ENCODE peak calls at places on chromosomes 1 and 21, in six cellular contexts. G is naive thymus-derived CD4-positive, alpha-beta T cell; D is right lobe of liver; T is CD4-positive, CD25-positive, alpha-beta regulatory T cell; L is psoas muscle; U is IMR-90. A is an unnamed sample.

GRCh38 chr1:109241344-109241743 is 8.0 kb upstream of the CELSR2 start:
- ATAC-seq in T (no peak), U (no peak), L (no peak), D (peak; percentile 23), G (no peak), A (no peak)

GRCh38 chr1:154895779-154896178 is 25.7 kb upstream of the KCNN3 start:
- ATAC-seq in D (no peak), L (no peak), G (no peak), T (no peak), U (peak; percentile 11), A (no peak)

GRCh38 chr1:205355054-205355453 is 1.7 kb downstream of the KLHDC8A start:
- ATAC-seq in L (no peak), T (no peak), D (no peak), G (no peak), U (no peak), A (no peak)

GRCh38 chr1:192814805-192815204 is 6.0 kb downstream of the RGS2 start:
- ATAC-seq in T (no peak), L (no peak), G (peak; percentile 55), D (no peak), U (no peak), A (no peak)

GRCh38 chr1:31400393-31400792 is 12.6 kb upstream of the SERINC2 start:
- ATAC-seq in L (no peak), G (no peak), D (no peak), T (no peak), U (peak; percentile 22), A (no peak)

GRCh38 chr21:43653626-43654025 is 5.7 kb downstream of the HSF2BP start:
- ATAC-seq in L (no peak), D (no peak), U (no peak), T (no peak), G (no peak), A (no peak)

GRCh38 chr1:119631433-119632102 is 16.5 kb downstream of the ZNF697 start:
- ATAC-seq in D (peak; percentile 96), U (peak; percentile 77), G (peak; percentile 22), T (no peak), L (peak; percentile 92), A (peak; percentile 88)

GRCh38 chr1:89609781-89610456 is 23.0 kb upstream of the LRRC8C start:
- ATAC-seq in T (no peak), L (no peak), G (no peak), U (no peak), D (no peak), A (no peak)

GRCh38 chr1:212727386-212728181 is 27.9 kb upstream of the BATF3 start:
- ATAC-seq in U (no peak), G (peak; percentile 70), L (no peak), D (no peak), T (no peak), A (no peak)

GRCh38 chr1:240046000-240046399 is 45.7 kb upstream of the FMN2 start:
- ATAC-seq in U (no peak), L (no peak), D (no peak), G (no peak), T (no peak), A (no peak)

GRCh38 chr1:220335668-220336067 is 63.4 kb upstream of the RAB3GAP2 start:
- ATAC-seq in D (no peak), T (no peak), U (no peak), G (no peak), L (no peak), A (no peak)

GRCh38 chr1:85406887-85407593 is 57.9 kb downstream of the DDAH1 start:
- ATAC-seq in U (peak; percentile 93), G (no peak), L (peak; percentile 79), D (peak; percentile 97), T (no peak), A (peak; percentile 78)

DNA sequence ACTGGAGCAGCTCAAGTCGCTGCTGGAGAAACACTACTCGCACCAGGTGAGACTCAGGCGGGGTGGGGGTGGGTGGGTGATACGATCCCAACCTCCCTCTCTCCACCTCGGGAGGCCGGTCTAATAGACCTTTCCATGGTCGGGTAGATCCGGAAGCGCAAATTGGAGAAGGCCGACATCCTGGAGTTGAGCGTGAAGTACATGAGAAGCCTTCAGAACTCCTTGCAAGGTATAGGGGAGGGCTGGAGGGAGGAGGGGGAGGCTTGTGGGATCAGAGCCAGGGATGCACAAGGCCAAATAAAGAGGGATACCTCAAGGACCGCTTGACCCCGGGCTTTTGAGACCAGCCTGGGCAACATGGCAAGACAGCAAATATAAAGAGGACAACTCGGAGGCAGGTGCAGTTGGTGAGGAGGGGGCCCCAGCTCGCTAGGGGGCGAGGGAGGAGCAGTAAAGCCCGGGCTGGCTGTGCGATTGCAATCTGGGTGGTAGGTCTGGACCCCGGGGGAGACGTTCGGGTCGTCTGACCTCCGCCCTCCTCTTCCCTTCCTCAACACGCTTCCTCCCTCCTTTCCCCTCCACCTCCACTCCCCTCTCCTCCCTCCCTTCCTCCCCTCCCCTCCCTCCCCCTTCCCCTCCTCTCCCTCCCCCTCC is 549 bp downstream of the HES3 start:
- ATAC-seq in G (no peak), D (no peak), T (no peak), U (no peak), L (no peak), A (no peak)
- H3K27me3 ChIP-seq in G (peaks cover 20% of the 10 kb centered on the region), D (peaks cover 41% of the 10 kb centered on the region), T (peaks cover 24% of the 10 kb centered on the region), U (peaks cover 67% of the 10 kb centered on the region), L (peaks cover 90% of the 10 kb centered on the region), A (peaks cover 100% of the 10 kb centered on the region)

GRCh38 chr1:14946011-14946359 is 207.6 kb upstream of the TMEM51 start:
- ATAC-seq in D (no peak), U (no peak), T (no peak), L (no peak), G (no peak), A (no peak)

GRCh38 chr1:14947421-14947820 is 206.1 kb upstream of the TMEM51 start:
- ATAC-seq in L (no peak), T (no peak), U (no peak), D (no peak), G (no peak), A (no peak)

GRCh38 chr1:14945132-14946010 is 208.2 kb upstream of the TMEM51 start:
- ATAC-seq in G (no peak), L (peak; percentile 41), U (peak; percentile 82), T (no peak), D (peak; percentile 58), A (peak; percentile 88)

GRCh38 chr1:14948112-14948652 is 205.4 kb upstream of the TMEM51 start:
- ATAC-seq in U (no peak), T (no peak), G (no peak), D (no peak), L (no peak), A (no peak)

GRCh38 chr1:14946567-14947285 is 206.8 kb upstream of the TMEM51 start:
- ATAC-seq in L (no peak), T (no peak), U (peak; percentile 28), D (peak; percentile 18), G (no peak), A (peak; percentile 35)
- H3K4me3 ChIP-seq in L (no peak overlapping the region), T (no peak overlapping the region), U (peak overlapping the region; percentile 35), D (no peak overlapping the region), G (no peak overlapping the region), A (no peak overlapping the region)

GRCh38 chr1:19665456-19666138 is 922 bp downstream of the HTR6 start:
- ATAC-seq in T (no peak), G (no peak), D (no peak), L (no peak), U (no peak), A (no peak)

GRCh38 chr1:19666139-19666465 is 1.4 kb downstream of the HTR6 start:
- ATAC-seq in T (no peak), U (no peak), L (no peak), D (no peak), G (no peak), A (no peak)

GRCh38 chr1:19672237-19672636 is 7.6 kb downstream of the HTR6 start:
- ATAC-seq in L (no peak), D (no peak), T (no peak), G (no peak), U (no peak), A (no peak)

GRCh38 chr1:19670787-19671186 is 6.1 kb downstream of the HTR6 start:
- ATAC-seq in D (no peak), L (no peak), G (no peak), T (no peak), U (no peak), A (no peak)

GRCh38 chr1:19668893-19669292 is 4.2 kb downstream of the HTR6 start:
- ATAC-seq in L (no peak), U (no peak), G (no peak), D (no peak), T (no peak), A (no peak)
- H3K27me3 ChIP-seq in L (peaks cover 55% of the 10 kb centered on the region), U (peaks cover 66% of the 10 kb centered on the region), G (no peaks in the 10 kb centered on the region), D (peaks cover 11% of the 10 kb centered on the region), T (peaks cover 5% of the 10 kb centered on the region), A (peaks cover 74% of the 10 kb centered on the region)

GRCh38 chr1:234926252-234926573 is 202.4 kb downstream of the TOMM20 start:
- ATAC-seq in T (no peak), U (no peak), G (no peak), D (no peak), L (no peak), A (no peak)

GRCh38 chr1:234927312-234927967 is 201.2 kb downstream of the TOMM20 start:
- ATAC-seq in D (no peak), L (no peak), T (no peak), G (no peak), U (no peak), A (no peak)

GRCh38 chr1:234926574-234927311 is 201.9 kb downstream of the TOMM20 start:
- ATAC-seq in L (no peak), G (peak; percentile 66), D (peak; percentile 12), T (peak; percentile 65), U (no peak), A (no peak)

GRCh38 chr1:234924450-234925355 is 203.9 kb downstream of the TOMM20 start:
- ATAC-seq in L (no peak), G (no peak), T (peak; percentile 35), U (no peak), D (peak; percentile 31), A (no peak)

GRCh38 chr1:234925440-234926251 is 203.0 kb downstream of the TOMM20 start:
- ATAC-seq in G (peak; percentile 50), D (peak; percentile 58), T (no peak), L (peak; percentile 73), U (peak; percentile 96), A (peak; percentile 62)
- H3K4me3 ChIP-seq in G (no peak overlapping the region), D (no peak overlapping the region), T (peak overlapping the region; percentile 84), L (no peak overlapping the region), U (no peak overlapping the region), A (no peak overlapping the region)

DNA sequence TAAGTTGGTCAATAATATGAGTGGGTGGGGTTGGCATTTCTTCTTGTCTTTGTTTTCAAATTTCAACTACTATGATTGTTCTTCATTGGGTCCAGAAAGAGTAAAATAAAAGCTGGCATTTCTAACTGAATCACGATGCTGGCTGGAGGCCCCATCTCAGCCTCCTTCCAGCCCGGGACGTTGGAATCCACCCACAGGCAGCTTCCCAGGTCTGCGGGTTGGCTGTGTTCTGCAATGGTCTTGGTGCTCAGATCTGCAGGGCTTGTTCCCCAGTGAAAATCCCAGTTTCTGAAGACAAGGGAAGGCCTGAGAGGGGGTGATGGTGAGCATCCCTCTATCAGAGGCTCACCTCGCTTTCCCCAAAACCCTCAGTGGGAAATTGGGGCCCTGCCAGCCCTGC is 54.7 kb upstream of the ARHGEF16 start:
- ATAC-seq in U (no peak), G (no peak), D (no peak), T (no peak), L (no peak), A (no peak)
- H3K27me3 ChIP-seq in U (peaks cover 42% of the 10 kb centered on the region), G (no peaks in the 10 kb centered on the region), D (no peaks in the 10 kb centered on the region), T (no peaks in the 10 kb centered on the region), L (peaks cover 23% of the 10 kb centered on the region), A (peaks cover 61% of the 10 kb centered on the region)